ENCODE peak calls at places on chromosomes 2 and 18, in ten cellular contexts. M is C1 segment of cervical spinal cord; F is cardiac muscle cell; B is CD14-positive monocyte; H is AG08395; X is AG09319; S is activated CD4-positive, alpha-beta T cell treated with anti-CD3 and anti-CD28 coated beads for 36 hours; U is stimulated activated CD4-positive, alpha-beta T cell treated with anti-CD3 and anti-CD28 coated beads, Interleukin-2, amount 100 ng/mL, for 48 hours; Y is tibial nerve; D is mesenteric fat pad. E is an unnamed sample.

GRCh38 chr18:8188196-8188595 is 421.0 kb upstream of the RAB12 start:
- DNase-seq in M (no peak), F (peak; percentile 30), B (no peak), H (no peak), X (no peak), S (no peak), U (no peak), Y (no peak), D (no peak), E (no peak)

GRCh38 chr2:170464268-170464667 is 250.9 kb upstream of the SP5 start:
- DNase-seq in M (no peak), F (no peak), B (no peak), H (no peak), X (no peak), S (no peak), U (no peak), Y (no peak), D (no peak), E (no peak)

GRCh38 chr2:129189617-129190016 is 789.8 kb upstream of the RAB6C start:
- DNase-seq in M (no peak), F (no peak), B (no peak), H (no peak), X (no peak), S (no peak), U (no peak), Y (no peak), D (no peak), E (no peak)

GRCh38 chr18:59928201-59928600 is 28.4 kb downstream of the PMAIP1 start:
- DNase-seq in M (no peak), F (no peak), B (no peak), H (no peak), X (no peak), S (no peak), U (no peak), Y (no peak), D (no peak), E (no peak)

GRCh38 chr2:81481994-81482368 is 1177.4 kb upstream of the LRRTM1 start:
- DNase-seq in M (no peak), F (peak; percentile 0), B (no peak), H (no peak), X (no peak), S (no peak), U (no peak), Y (no peak), D (no peak), E (no peak)

GRCh38 chr2:62284471-62284870 is 88.6 kb downstream of the B3GNT2 start:
- DNase-seq in M (no peak), F (no peak), B (no peak), H (no peak), X (no peak), S (no peak), U (no peak), Y (no peak), D (no peak), E (no peak)

GRCh38 chr2:64599469-64599868 is 54.2 kb downstream of the SERTAD2 start:
- DNase-seq in M (no peak), F (peak; percentile 12), B (no peak), H (no peak), X (no peak), S (no peak), U (no peak), Y (no peak), D (no peak), E (no peak)

GRCh38 chr2:236852100-236852976 is 233.4 kb upstream of the COPS8 start:
- DNase-seq in M (no peak), F (peak; percentile 60), B (no peak), H (no peak), X (no peak), S (no peak), U (no peak), Y (no peak), D (peak; percentile 83), E (no peak)

GRCh38 chr2:233966388-233966787 is 49.2 kb downstream of the TRPM8 start:
- DNase-seq in M (no peak), F (no peak), B (no peak), H (peak; percentile 17), X (no peak), S (no peak), U (no peak), Y (no peak), D (no peak), E (no peak)

GRCh38 chr2:128379021-128380005 is 60.6 kb upstream of the HS6ST1 start:
- DNase-seq in M (no peak), F (peak; percentile 100), B (no peak), H (peak; percentile 68), X (peak; percentile 79), S (no peak), U (no peak), Y (peak; percentile 37), D (peak; percentile 83), E (no peak)

GRCh38 chr2:109660046-109660860 is 46.1 kb downstream of the SOWAHC start:
- DNase-seq in M (no peak), F (no peak), B (no peak), H (no peak), X (no peak), S (no peak), U (no peak), Y (no peak), D (peak; percentile 77), E (no peak)

GRCh38 chr2:62794791-62795190 is 89.3 kb downstream of the EHBP1 start:
- DNase-seq in M (no peak), F (peak; percentile 73), B (no peak), H (no peak), X (no peak), S (no peak), U (no peak), Y (no peak), D (no peak), E (no peak)

E was measured in KG1.